ENCODE peak calls at places on chromosomes 4 and X, in five cellular contexts. One of them, this sample, is unnamed.

GRCh38 chr4:141435446-141436225 is 200.7 kb upstream of the IL15 start:
- DNase-seq in lower leg skin: no peak
- DNase-seq in heart left ventricle: no peak
- DNase-seq in HepG2: no peak
- DNase-seq in transverse colon: no peak
- DNase-seq in this sample: no peak

GRCh38 chr4:150082241-150082640 is 4.0 kb downstream of the DCLK2 start:
- DNase-seq in lower leg skin: no peak
- DNase-seq in heart left ventricle: no peak
- DNase-seq in HepG2: no peak
- DNase-seq in transverse colon: no peak
- DNase-seq in this sample: no peak

GRCh38 chr4:635851-636627 is 10.7 kb downstream of the PDE6B start:
- DNase-seq in lower leg skin: no peak
- DNase-seq in heart left ventricle: peak
- DNase-seq in HepG2: no peak
- DNase-seq in transverse colon: no peak
- DNase-seq in this sample: no peak

GRCh38 chr4:143375326-143376073 is 38.8 kb downstream of the GAB1 start:
- DNase-seq in lower leg skin: no peak
- DNase-seq in heart left ventricle: peak
- DNase-seq in HepG2: peak
- DNase-seq in transverse colon: peak
- DNase-seq in this sample: no peak

GRCh38 chr4:140095694-140096482 is 58.1 kb downstream of the MAML3 start:
- DNase-seq in lower leg skin: peak
- DNase-seq in heart left ventricle: peak
- DNase-seq in HepG2: no peak
- DNase-seq in transverse colon: peak
- DNase-seq in this sample: no peak

GRCh38 chrX:50704987-50705386 is 109.0 kb downstream of the SHROOM4 start:
- DNase-seq in lower leg skin: no peak
- DNase-seq in heart left ventricle: no peak
- DNase-seq in HepG2: no peak
- DNase-seq in transverse colon: no peak
- DNase-seq in this sample: no peak

GRCh38 chr4:17027495-17027894 is 129.1 kb upstream of the LDB2 start:
- DNase-seq in lower leg skin: no peak
- DNase-seq in heart left ventricle: no peak
- DNase-seq in HepG2: no peak
- DNase-seq in transverse colon: no peak
- DNase-seq in this sample: no peak

GRCh38 chrX:152895121-152895520 is 2.7 kb upstream of the ZNF185 start:
- DNase-seq in lower leg skin: no peak
- DNase-seq in heart left ventricle: no peak
- DNase-seq in HepG2: no peak
- DNase-seq in transverse colon: no peak
- DNase-seq in this sample: no peak

GRCh38 chr4:153246446-153247115 is 42.3 kb downstream of the TRIM2 start:
- DNase-seq in lower leg skin: peak
- DNase-seq in heart left ventricle: no peak
- DNase-seq in HepG2: peak
- DNase-seq in transverse colon: peak
- DNase-seq in this sample: no peak

GRCh38 chrX:96480081-96480480 is 204.6 kb upstream of the DIAPH2 start:
- DNase-seq in lower leg skin: no peak
- DNase-seq in heart left ventricle: no peak
- DNase-seq in HepG2: no peak
- DNase-seq in transverse colon: no peak
- DNase-seq in this sample: no peak

GRCh38 chr4:26015133-26015651 is 101.2 kb downstream of the SMIM20 start:
- DNase-seq in lower leg skin: peak
- DNase-seq in heart left ventricle: peak
- DNase-seq in HepG2: no peak
- DNase-seq in transverse colon: no peak
- DNase-seq in this sample: no peak

GRCh38 chrX:40158036-40158706 is 60.4 kb upstream of the BCOR start:
- DNase-seq in lower leg skin: no peak
- DNase-seq in heart left ventricle: peak
- DNase-seq in HepG2: no peak
- DNase-seq in transverse colon: no peak
- DNase-seq in this sample: no peak

GRCh38 chr4:38529189-38530115 is 134.5 kb upstream of the KLF3 start:
- DNase-seq in lower leg skin: no peak
- DNase-seq in heart left ventricle: peak
- DNase-seq in HepG2: no peak
- DNase-seq in transverse colon: peak
- DNase-seq in this sample: no peak

GRCh38 chr4:3224971-3225850 is 23.7 kb upstream of the MSANTD1 start:
- DNase-seq in lower leg skin: no peak
- DNase-seq in heart left ventricle: peak
- DNase-seq in HepG2: no peak
- DNase-seq in transverse colon: no peak
- DNase-seq in this sample: no peak

GRCh38 chr4:125334936-125335335 is 20.2 kb downstream of the FAT4 start:
- DNase-seq in lower leg skin: no peak
- DNase-seq in heart left ventricle: no peak
- DNase-seq in HepG2: no peak
- DNase-seq in transverse colon: no peak
- DNase-seq in this sample: no peak

GRCh38 chr4:48147621-48148020 is 13.6 kb upstream of the TXK start:
- DNase-seq in lower leg skin: no peak
- DNase-seq in heart left ventricle: no peak
- DNase-seq in HepG2: no peak
- DNase-seq in transverse colon: no peak
- DNase-seq in this sample: no peak

GRCh38 chr4:41095973-41096372 is 118.4 kb downstream of the APBB2 start:
- DNase-seq in lower leg skin: no peak
- DNase-seq in heart left ventricle: no peak
- DNase-seq in HepG2: no peak
- DNase-seq in transverse colon: no peak
- DNase-seq in this sample: no peak

GRCh38 chrX:119429471-119429870 is 30.3 kb downstream of the SLC25A43 start:
- DNase-seq in lower leg skin: peak
- DNase-seq in heart left ventricle: no peak
- DNase-seq in HepG2: no peak
- DNase-seq in transverse colon: no peak
- DNase-seq in this sample: no peak

GRCh38 chr4:166165829-166166420 is 292.9 kb downstream of the TLL1 start:
- DNase-seq in lower leg skin: no peak
- DNase-seq in heart left ventricle: no peak
- DNase-seq in HepG2: peak
- DNase-seq in transverse colon: no peak
- DNase-seq in this sample: no peak

DNA sequence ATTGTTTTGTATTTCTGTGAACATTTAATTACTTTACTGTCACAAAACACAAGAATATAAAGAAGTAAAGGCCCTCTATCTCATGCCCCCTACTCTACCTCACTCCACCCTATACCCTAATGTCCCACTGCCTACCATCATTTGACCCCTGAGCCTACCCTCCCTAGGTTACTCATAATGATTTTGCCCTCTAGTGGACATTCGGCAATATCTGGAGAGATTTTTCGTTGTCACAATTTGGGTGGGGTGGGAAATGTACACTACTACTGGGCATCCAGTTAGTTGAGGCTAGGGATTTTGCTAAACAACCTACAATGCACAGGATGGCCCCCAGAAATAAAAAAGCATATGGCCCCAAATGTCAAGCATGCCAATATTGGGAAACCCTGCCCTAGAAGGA is 10.2 kb downstream of the TEX13A start:
- DNase-seq in lower leg skin: no peak
- DNase-seq in heart left ventricle: no peak
- DNase-seq in HepG2: no peak
- DNase-seq in transverse colon: no peak
- DNase-seq in this sample: no peak
- TF ChIP-seq CTCF in lower leg skin: no peak
- TF ChIP-seq CTCF in heart left ventricle: no peak
- TF ChIP-seq CTCF in HepG2: no peak
- TF ChIP-seq CTCF in transverse colon: no peak
- TF ChIP-seq CTCF in this sample: no peak

GRCh38 chr4:52863324-52863723 is 1.2 kb downstream of the RASL11B start:
- DNase-seq in lower leg skin: no peak
- DNase-seq in heart left ventricle: no peak
- DNase-seq in HepG2: no peak
- DNase-seq in transverse colon: no peak
- DNase-seq in this sample: no peak

GRCh38 chr4:52862605-52863236 is 604 bp downstream of the RASL11B start:
- DNase-seq in lower leg skin: no peak
- DNase-seq in heart left ventricle: no peak
- DNase-seq in HepG2: no peak
- DNase-seq in transverse colon: no peak
- DNase-seq in this sample: no peak

GRCh38 chr4:52861171-52861873 is 795 bp upstream of the RASL11B start:
- DNase-seq in lower leg skin: no peak
- DNase-seq in heart left ventricle: no peak
- DNase-seq in HepG2: no peak
- DNase-seq in transverse colon: no peak
- DNase-seq in this sample: no peak

GRCh38 chr4:52864816-52865215 is 2.7 kb downstream of the RASL11B start:
- DNase-seq in lower leg skin: no peak
- DNase-seq in heart left ventricle: no peak
- DNase-seq in HepG2: no peak
- DNase-seq in transverse colon: no peak
- DNase-seq in this sample: no peak

DNA sequence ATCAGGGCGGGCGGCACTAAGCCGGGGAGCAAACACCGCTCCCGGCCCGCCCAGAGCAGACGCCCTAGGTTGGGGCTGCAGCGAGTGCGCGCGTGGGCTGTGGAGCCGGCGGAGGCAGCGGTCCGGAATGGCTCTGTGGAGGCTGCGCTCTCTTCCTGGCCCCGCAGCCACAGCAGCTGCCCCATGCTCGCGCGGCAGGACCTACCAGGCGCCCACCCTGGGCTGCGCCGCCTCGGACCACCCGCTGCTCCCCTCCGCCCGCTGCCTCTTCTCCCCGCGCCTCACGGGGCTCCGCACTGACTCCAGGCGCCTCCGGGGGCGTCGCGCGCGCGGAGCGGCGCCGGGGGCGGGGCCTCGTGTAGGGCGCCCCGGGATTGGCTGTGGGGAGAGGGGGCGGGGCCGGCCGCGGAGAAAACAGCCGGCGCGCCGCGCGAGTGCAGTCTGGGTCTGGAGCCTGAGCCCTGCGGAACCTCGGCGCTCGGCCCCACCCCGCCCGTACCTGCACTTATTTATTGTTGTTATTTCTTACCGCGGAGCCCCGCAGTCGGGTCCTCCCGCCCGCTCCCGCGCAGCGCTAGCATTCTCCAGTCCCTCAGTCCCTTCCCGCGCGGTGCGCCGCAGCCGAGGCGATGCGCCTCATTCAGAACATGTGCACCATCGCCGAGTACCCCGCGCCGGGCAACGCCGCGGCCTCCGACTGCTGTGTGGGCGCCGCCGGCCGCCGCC is at the start of gene RASL11B:
- DNase-seq in lower leg skin: peak
- DNase-seq in heart left ventricle: peak
- DNase-seq in HepG2: peak
- DNase-seq in transverse colon: peak
- DNase-seq in this sample: peak
- TF ChIP-seq POLR2A in lower leg skin: no peak
- TF ChIP-seq POLR2A in heart left ventricle: peak
- TF ChIP-seq POLR2A in HepG2: no peak
- TF ChIP-seq POLR2A in transverse colon: peak
- TF ChIP-seq POLR2A in this sample: no peak

DNA sequence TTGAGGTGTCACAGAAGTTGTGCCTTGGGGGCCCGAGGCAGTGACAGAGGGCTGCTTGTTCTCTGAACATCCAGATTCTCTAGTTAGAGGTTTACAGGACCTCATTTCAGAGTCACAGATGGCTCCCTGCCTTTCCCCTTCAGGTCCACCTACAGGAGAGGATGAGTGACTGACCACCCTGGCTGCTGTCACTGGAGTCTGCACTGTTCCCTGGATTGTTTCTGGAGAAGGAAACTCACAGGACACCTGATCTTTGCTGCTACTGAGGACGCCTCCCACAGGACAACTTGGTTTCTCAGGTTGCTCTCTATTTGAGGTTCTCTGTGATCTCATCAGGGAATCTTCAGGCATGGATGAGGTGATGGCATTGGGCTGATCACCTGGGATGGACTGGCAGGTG is 58.3 kb downstream of the GPRIN3 start:
- DNase-seq in lower leg skin: no peak
- DNase-seq in heart left ventricle: no peak
- DNase-seq in HepG2: no peak
- DNase-seq in transverse colon: no peak
- DNase-seq in this sample: no peak
- H3K4me3 ChIP-seq in lower leg skin: no peak
- H3K4me3 ChIP-seq in heart left ventricle: no peak
- H3K4me3 ChIP-seq in HepG2: no peak
- H3K4me3 ChIP-seq in transverse colon: no peak
- H3K4me3 ChIP-seq in this sample: no peak

GRCh38 chr4:42148453-42148852 is 4.0 kb downstream of the BEND4 start:
- DNase-seq in lower leg skin: no peak
- DNase-seq in heart left ventricle: no peak
- DNase-seq in HepG2: no peak
- DNase-seq in transverse colon: no peak
- DNase-seq in this sample: no peak

GRCh38 chr4:42149004-42149403 is 3.5 kb downstream of the BEND4 start:
- DNase-seq in lower leg skin: no peak
- DNase-seq in heart left ventricle: no peak
- DNase-seq in HepG2: no peak
- DNase-seq in transverse colon: no peak
- DNase-seq in this sample: no peak

GRCh38 chr4:42150653-42151567 is 1.5 kb downstream of the BEND4 start:
- DNase-seq in lower leg skin: no peak
- DNase-seq in heart left ventricle: no peak
- DNase-seq in HepG2: no peak
- DNase-seq in transverse colon: peak
- DNase-seq in this sample: no peak

GRCh38 chr4:42152507-42153504 is at the start of gene BEND4:
- DNase-seq in lower leg skin: no peak
- DNase-seq in heart left ventricle: no peak
- DNase-seq in HepG2: no peak
- DNase-seq in transverse colon: peak
- DNase-seq in this sample: no peak

DNA sequence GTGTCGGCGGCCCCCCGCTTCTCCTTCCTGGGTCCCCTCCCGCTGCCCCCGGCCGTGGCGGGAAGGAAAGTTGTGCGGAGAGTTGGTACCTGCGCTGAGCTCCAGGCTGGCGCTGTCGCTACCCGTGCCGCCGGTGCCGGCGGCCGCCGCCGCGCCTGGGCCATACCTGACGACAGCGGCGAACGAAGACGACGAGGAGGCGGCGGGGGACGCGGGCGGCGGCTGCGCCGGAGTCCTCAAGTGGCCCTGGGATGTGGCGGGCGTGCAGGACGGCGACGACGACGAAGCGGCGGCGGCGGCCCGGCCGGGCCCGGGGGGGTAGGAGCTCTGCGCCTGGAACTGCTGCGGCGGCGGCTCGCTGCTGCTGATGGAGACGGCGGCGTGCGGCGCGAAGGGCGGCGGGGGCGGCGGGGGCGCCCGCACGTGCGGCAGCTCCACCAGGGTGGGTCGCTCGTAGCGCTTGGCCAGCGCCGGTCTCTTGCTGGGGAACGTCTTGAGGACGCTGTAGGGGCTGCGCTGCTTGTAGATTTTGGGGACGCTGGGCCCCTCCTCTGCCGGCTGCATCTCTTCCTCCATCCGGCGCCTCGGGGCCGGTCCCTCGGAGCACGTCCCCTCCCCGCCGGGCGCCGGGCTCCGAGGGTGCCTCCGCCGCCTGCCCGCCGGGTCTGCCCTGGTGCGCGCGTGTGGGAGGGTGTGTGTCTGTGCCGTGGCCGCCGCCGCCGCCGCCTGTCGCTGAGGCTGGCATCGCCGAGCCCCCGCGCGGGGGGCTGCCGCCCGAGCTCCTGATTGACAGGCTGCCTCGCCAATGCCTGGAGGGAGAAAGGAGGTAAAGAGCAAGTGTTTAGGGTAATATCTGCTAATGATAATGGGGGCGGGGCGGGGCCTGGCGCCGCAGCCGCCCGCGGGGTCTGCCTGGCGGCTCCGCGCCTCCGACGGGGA is 618 bp downstream of the BEND4 start:
- DNase-seq in lower leg skin: no peak
- DNase-seq in heart left ventricle: no peak
- DNase-seq in HepG2: no peak
- DNase-seq in transverse colon: peak
- DNase-seq in this sample: no peak
- TF ChIP-seq CTCF in lower leg skin: no peak
- TF ChIP-seq CTCF in heart left ventricle: no peak
- TF ChIP-seq CTCF in HepG2: no peak
- TF ChIP-seq CTCF in transverse colon: no peak
- TF ChIP-seq CTCF in this sample: no peak